ENCODE peak calls at places on chromosomes 16 and 17, in nine cellular contexts. N, B, U, F, R, K, L, Z and J are unnamed samples.

GRCh38 chr17:57943140-57943539 is 12.1 kb downstream of the CUEDC1 start:
- DNase-seq in K (no peak), F (no peak), Z (peak; percentile 20), N (no peak), R (no peak), U (no peak), B (no peak), L (no peak), J (no peak)

GRCh38 chr16:77336637-77337036 is 98.2 kb downstream of the ADAMTS18 start:
- DNase-seq in R (no peak), U (peak; percentile 65), Z (no peak), F (no peak), N (no peak), B (no peak), L (no peak), K (no peak), J (no peak)

GRCh38 chr17:63474914-63475460 is 1.9 kb upstream of the ACE start:
- DNase-seq in R (no peak), N (no peak), L (no peak), U (no peak), F (no peak), K (no peak), B (no peak), Z (no peak), J (no peak)

GRCh38 chr16:53893731-53894435 is 189.9 kb downstream of the FTO start:
- DNase-seq in U (peak; percentile 32), N (no peak), R (no peak), F (peak; percentile 82), B (no peak), L (peak; percentile 35), K (no peak), Z (peak; percentile 60), J (peak; percentile 20)

GRCh38 chr17:81009124-81009523 is 17.5 kb downstream of the CHMP6 start:
- DNase-seq in Z (peak; percentile 39), B (no peak), K (no peak), N (no peak), L (peak; percentile 18), U (no peak), F (no peak), R (no peak), J (no peak)

GRCh38 chr16:84044108-84044488 is 1.5 kb upstream of the SLC38A8 start:
- DNase-seq in N (no peak), R (no peak), K (peak; percentile 36), U (no peak), Z (no peak), F (peak; percentile 50), B (no peak), L (no peak), J (no peak)

GRCh38 chr16:68948230-68948910 is 105.0 kb downstream of the TANGO6 start:
- DNase-seq in B (no peak), R (no peak), N (no peak), U (no peak), K (no peak), Z (no peak), F (no peak), L (no peak), J (no peak)

GRCh38 chr16:25691519-25692091 is at the start of gene HS3ST4:
- DNase-seq in R (no peak), B (no peak), F (no peak), U (no peak), N (no peak), Z (no peak), L (no peak), K (no peak), J (no peak)

GRCh38 chr17:74528491-74529199 is 2.6 kb downstream of the CD300LB start:
- DNase-seq in Z (peak; percentile 25), B (no peak), N (no peak), K (no peak), L (peak; percentile 43), U (no peak), F (no peak), R (no peak), J (no peak)

GRCh38 chr17:74759243-74759801 is 10.9 kb downstream of the NHERF1 start:
- DNase-seq in F (no peak), R (no peak), L (no peak), N (peak; percentile 65), U (no peak), B (peak; percentile 50), K (peak; percentile 58), Z (no peak), J (no peak)

GRCh38 chr17:42163113-42163512 is 8.3 kb upstream of the RAB5C start:
- DNase-seq in U (no peak), F (peak; percentile 12), B (no peak), L (no peak), Z (no peak), N (no peak), R (no peak), K (no peak), J (no peak)

GRCh38 chr16:72645526-72645925 is 402.4 kb downstream of the ZFHX3 start:
- DNase-seq in U (no peak), L (no peak), N (no peak), B (no peak), Z (no peak), R (no peak), K (no peak), F (no peak), J (no peak)

GRCh38 chr17:74947041-74947754 is 11.5 kb downstream of the OTOP3 start:
- DNase-seq in R (no peak), F (no peak), N (no peak), B (no peak), K (no peak), Z (no peak), L (no peak), U (no peak), J (no peak)

GRCh38 chr17:38572665-38573365 is 32.9 kb downstream of the SRCIN1 start:
- DNase-seq in N (no peak), K (no peak), U (no peak), Z (no peak), F (no peak), L (no peak), R (no peak), B (no peak), J (no peak)

GRCh38 chr16:49352923-49353322 is 20.7 kb upstream of the C16orf78 start:
- DNase-seq in F (peak; percentile 9), L (no peak), R (no peak), B (no peak), N (no peak), K (no peak), U (no peak), Z (no peak), J (no peak)

GRCh38 chr16:88960516-88960915 is 16.5 kb downstream of the CBFA2T3 start:
- DNase-seq in L (no peak), Z (no peak), R (no peak), N (no peak), B (no peak), U (no peak), F (no peak), K (no peak), J (no peak)